ENCODE peak calls at places on chromosomes 4 and X, in seven cellular contexts. T, O, X, L, B, Y and G are unnamed samples.
A peak's percentile ranks its signal among the peaks of the same experiment; 100 is the strongest.

GRCh38 chrX:108516184-108516583 is 76.5 kb downstream of the COL4A5 start:
- DNase-seq in B (no peak), O (no peak), T (no peak), X (no peak), L (peak; percentile 89), Y (no peak), G (no peak)

GRCh38 chr4:182764137-182764536 is 153.0 kb downstream of the DCTD start:
- DNase-seq in B (no peak), L (no peak), O (no peak), Y (no peak), T (no peak), X (no peak), G (no peak)

GRCh38 chr4:181949704-181950312 is 293.4 kb upstream of the TENM3 start:
- DNase-seq in T (no peak), O (peak; percentile 58), Y (peak; percentile 75), X (no peak), B (no peak), L (no peak), G (no peak)

GRCh38 chr4:148060264-148061138 is 328.6 kb downstream of the ARHGAP10 start:
- DNase-seq in T (no peak), X (no peak), O (no peak), B (no peak), L (no peak), Y (no peak), G (no peak)

GRCh38 chr4:74534121-74534520 is 89.2 kb downstream of the AREG start:
- DNase-seq in O (no peak), X (no peak), T (no peak), L (no peak), B (no peak), Y (no peak), G (no peak)

GRCh38 chr4:123528501-123529277 is 132.1 kb downstream of the SPRY1 start:
- DNase-seq in X (no peak), B (no peak), T (no peak), O (no peak), Y (no peak), L (peak; percentile 80), G (no peak)

GRCh38 chr4:95409127-95409526 is 139.6 kb downstream of the UNC5C start:
- DNase-seq in T (no peak), L (peak; percentile 15), X (no peak), Y (no peak), B (no peak), O (no peak), G (no peak)

GRCh38 chr4:71882113-71882512 is 98.2 kb upstream of the GC start:
- DNase-seq in X (no peak), Y (no peak), B (no peak), L (no peak), O (peak; percentile 27), T (no peak), G (no peak)

GRCh38 chr4:187227907-187228699 is 504.4 kb upstream of the FAT1 start:
- DNase-seq in X (no peak), O (no peak), L (no peak), B (no peak), Y (no peak), T (no peak), G (no peak)

GRCh38 chr4:2961411-2962098 is 1.7 kb downstream of the NOP14 start:
- DNase-seq in T (no peak), O (no peak), Y (no peak), B (no peak), X (no peak), L (peak; percentile 44), G (no peak)
- TF ChIP-seq SP1 in T (no peak), O (no peak), Y (no peak), B (no peak), X (no peak), L (no peak), G (no peak)

GRCh38 chr4:105058177-105058812 is 88.4 kb upstream of the TET2 start:
- DNase-seq in O (no peak), T (no peak), L (no peak), X (no peak), Y (no peak), B (peak; percentile 58), G (peak; percentile 12)
- TF ChIP-seq SP1 in O (no peak), T (no peak), L (no peak), X (no peak), Y (no peak), B (no peak), G (no peak)

GRCh38 chr4:93688978-93689377 is 139.6 kb upstream of the ATOH1 start:
- DNase-seq in Y (no peak), O (no peak), B (no peak), L (no peak), T (no peak), X (no peak), G (no peak)
- TF ChIP-seq SP1 in Y (no peak), O (no peak), B (no peak), L (no peak), T (no peak), X (no peak), G (no peak)

GRCh38 chrX:131201986-131202385 is 87.1 kb downstream of the IGSF1 start:
- DNase-seq in L (peak; percentile 61), Y (no peak), O (no peak), X (no peak), T (no peak), B (no peak), G (no peak)

GRCh38 chrX:131202766-131203165 is 86.3 kb downstream of the IGSF1 start:
- DNase-seq in B (no peak), Y (no peak), T (no peak), X (no peak), O (no peak), L (no peak), G (no peak)

DNA sequence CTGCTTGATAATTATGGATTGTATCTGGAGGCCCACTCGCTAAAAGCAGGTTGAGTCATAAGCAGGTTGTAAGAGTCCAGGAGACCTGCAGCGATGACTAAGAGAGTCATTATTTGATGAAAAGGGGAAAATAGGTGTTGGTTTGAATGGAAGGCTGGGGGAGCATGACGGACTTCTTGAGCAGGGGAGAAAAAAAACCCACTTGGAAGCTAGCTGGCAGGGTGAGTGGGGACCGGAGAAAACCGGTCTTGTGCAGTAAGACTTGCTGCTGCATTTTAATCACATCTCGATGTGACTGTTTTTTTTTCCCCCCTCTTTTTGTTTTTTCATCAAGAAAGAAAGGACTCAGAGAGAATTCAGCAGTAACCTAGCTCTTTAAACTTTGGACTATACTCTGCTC is 90.0 kb downstream of the IGSF1 start:
- DNase-seq in T (no peak), L (no peak), Y (no peak), X (no peak), B (no peak), O (no peak), G (no peak)
- TF ChIP-seq SP1 in T (no peak), L (no peak), Y (no peak), X (no peak), B (no peak), O (no peak), G (no peak)

GRCh38 chrX:37830371-37830770 is 17.0 kb downstream of the DYNLT3 start:
- DNase-seq in B (no peak), O (no peak), Y (no peak), T (no peak), X (no peak), L (no peak), G (no peak)

DNA sequence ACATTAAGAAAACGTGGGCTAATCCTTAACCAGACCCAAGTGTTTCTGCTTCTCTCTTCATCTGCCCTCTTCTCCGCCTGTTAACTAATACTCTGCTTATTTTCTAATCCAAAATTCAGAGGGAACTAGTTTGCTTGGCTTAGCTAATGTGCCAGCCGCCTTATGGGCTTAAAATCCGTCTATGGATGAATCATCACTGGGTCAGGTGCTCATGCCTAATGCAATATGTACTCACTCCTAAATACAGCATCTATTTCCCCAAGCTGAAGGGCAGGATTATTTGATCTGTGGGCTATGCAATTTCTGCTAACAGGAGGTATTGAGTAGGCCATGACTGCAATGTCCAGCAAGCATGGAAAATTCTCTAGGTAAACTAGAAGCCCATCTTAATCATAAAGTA is 12.4 kb downstream of the DYNLT3 start:
- DNase-seq in B (no peak), O (no peak), Y (no peak), T (no peak), L (no peak), X (no peak), G (no peak)
- TF ChIP-seq SP1 in B (no peak), O (no peak), Y (no peak), T (no peak), L (no peak), X (no peak), G (no peak)